ENCODE peak calls at places on chromosomes 5 and 9, in four cellular contexts. F is AG20443; V is stimulated activated CD4-positive, alpha-beta T cell treated with anti-CD3 and anti-CD28 coated beads, Interleukin-1b, Interleukin-23, amount 100 ng/mL, for 24 hours; A is substantia nigra. B is an unnamed sample.

GRCh38 chr9:4073371-4073770 is 226.5 kb downstream of the GLIS3 start:
- DNase-seq in F (no peak), V (no peak), A (no peak), B (no peak)

GRCh38 chr9:93119953-93120845 is 13.9 kb downstream of the NINJ1 start:
- DNase-seq in F (peak; percentile 93), V (no peak), A (peak; percentile 63), B (no peak)

GRCh38 chr9:131517761-131518190 is 13.3 kb downstream of the UCK1 start:
- DNase-seq in F (no peak), V (no peak), A (peak; percentile 20), B (no peak)

GRCh38 chr9:20326516-20326915 is 295.8 kb downstream of the MLLT3 start:
- DNase-seq in F (no peak), V (no peak), A (no peak), B (no peak)

GRCh38 chr9:69324549-69325401 is at the start of gene ENTREP1:
- DNase-seq in F (peak; percentile 70), V (no peak), A (peak; percentile 45), B (peak; percentile 82)

GRCh38 chr5:32842798-32843531 is 131.8 kb downstream of the NPR3 start:
- DNase-seq in F (no peak), V (no peak), A (no peak), B (no peak)

GRCh38 chr5:108739376-108739775 is 8.3 kb upstream of the FER start:
- DNase-seq in F (no peak), V (no peak), A (no peak), B (no peak)

GRCh38 chr5:73709536-73710129 is 83.6 kb downstream of the ARHGEF28 start:
- DNase-seq in F (no peak), V (no peak), A (no peak), B (no peak)

GRCh38 chr5:100647461-100648230 is 112.5 kb downstream of the FAM174A start:
- DNase-seq in F (no peak), V (no peak), A (no peak), B (no peak)

GRCh38 chr5:106376522-106376921 is 1294.2 kb downstream of the EFNA5 start:
- DNase-seq in F (no peak), V (no peak), A (no peak), B (no peak)

GRCh38 chr5:179266291-179267070 is 78.8 kb downstream of the ADAMTS2 start:
- DNase-seq in F (no peak), V (no peak), A (no peak), B (peak; percentile 42)

GRCh38 chr5:171823269-171823668 is 37.7 kb downstream of the SMIM23 start:
- DNase-seq in F (no peak), V (no peak), A (no peak), B (no peak)

GRCh38 chr5:143244990-143245389 is 158.5 kb downstream of the NR3C1 start:
- DNase-seq in F (no peak), V (no peak), A (no peak), B (no peak)

GRCh38 chr5:179336126-179336870 is 9.0 kb downstream of the ADAMTS2 start:
- DNase-seq in F (no peak), V (no peak), A (no peak), B (no peak)

GRCh38 chr9:121478816-121479676 is 20.6 kb downstream of the GGTA1 start:
- DNase-seq in F (no peak), V (no peak), A (no peak), B (no peak)

GRCh38 chr5:122844136-122844915 is 1.1 kb upstream of the SNX24 start:
- DNase-seq in F (peak; percentile 14), V (no peak), A (no peak), B (no peak)

GRCh38 chr5:120436996-120437395 is 27.1 kb upstream of the PRR16 start:
- DNase-seq in F (no peak), V (no peak), A (no peak), B (no peak)

GRCh38 chr5:145925353-145925752 is 11.0 kb upstream of the SH3RF2 start:
- DNase-seq in F (peak; percentile 65), V (no peak), A (no peak), B (no peak)

GRCh38 chr9:71524446-71524845 is 243.9 kb downstream of the CEMIP2 start:
- DNase-seq in F (no peak), V (no peak), A (no peak), B (no peak)

GRCh38 chr5:37370864-37371726 is at the start of gene NUP155:
- DNase-seq in F (peak; percentile 96), V (peak; percentile 73), A (peak; percentile 83), B (peak; percentile 90)

GRCh38 chr5:3893527-3893926 is 297.9 kb downstream of the IRX1 start:
- DNase-seq in F (no peak), V (no peak), A (no peak), B (no peak)

GRCh38 chr9:136407911-136408310 is 2.5 kb downstream of the ENTR1 start:
- DNase-seq in F (no peak), V (no peak), A (no peak), B (no peak)

GRCh38 chr5:17000296-17000939 is 64.3 kb upstream of the MYO10 start:
- DNase-seq in F (peak; percentile 72), V (no peak), A (no peak), B (no peak)

GRCh38 chr5:149541893-149542292 is 9.3 kb downstream of the CSNK1A1 start:
- DNase-seq in F (no peak), V (no peak), A (no peak), B (no peak)

GRCh38 chr9:87194471-87194870 is 247.2 kb upstream of the GAS1 start:
- DNase-seq in F (peak; percentile 46), V (no peak), A (no peak), B (no peak)

GRCh38 chr5:96597441-96598020 is 64.6 kb upstream of the CAST start:
- DNase-seq in F (no peak), V (no peak), A (no peak), B (no peak)

GRCh38 chr9:122370303-122370702 is 521 bp upstream of the PTGS1 start:
- DNase-seq in F (no peak), V (no peak), A (no peak), B (no peak)

GRCh38 chr9:105194234-105194633 is 50.2 kb upstream of the SLC44A1 start:
- DNase-seq in F (no peak), V (no peak), A (no peak), B (no peak)

GRCh38 chr9:78213696-78214095 is 22.2 kb upstream of the CEP78 start:
- DNase-seq in F (peak; percentile 37), V (no peak), A (no peak), B (no peak)

GRCh38 chr5:36398137-36398536 is 96.4 kb upstream of the RANBP3L start:
- DNase-seq in F (peak; percentile 31), V (no peak), A (no peak), B (no peak)

GRCh38 chr9:96741771-96742170 is 36.1 kb downstream of the ZNF510 start:
- DNase-seq in F (no peak), V (no peak), A (no peak), B (no peak)

GRCh38 chr9:6054280-6055099 is 39.1 kb upstream of the RANBP6 start:
- DNase-seq in F (peak; percentile 71), V (peak; percentile 36), A (peak; percentile 44), B (peak; percentile 82)

GRCh38 chr9:133188006-133188842 is 20.8 kb downstream of the OBP2B start:
- DNase-seq in F (no peak), V (no peak), A (no peak), B (peak; percentile 66)

GRCh38 chr5:133198511-133198910 is 146.7 kb downstream of the HSPA4 start:
- DNase-seq in F (no peak), V (no peak), A (no peak), B (no peak)

GRCh38 chr5:149434162-149435014 is 55.3 kb upstream of the IL17B start:
- DNase-seq in F (peak; percentile 82), V (peak; percentile 10), A (no peak), B (peak; percentile 87)

GRCh38 chr5:80463269-80463668 is 24.6 kb upstream of the FAM151B start:
- DNase-seq in F (no peak), V (no peak), A (no peak), B (no peak)